ENCODE peak calls at places on chromosome 13, in five cellular contexts. V, N, I, D and Q are unnamed samples.

GRCh38 chr13:80979035-80979641 is 638.2 kb upstream of the SPRY2 start:
- DNase-seq in I (peak; percentile 29), D (peak; percentile 54), V (peak; percentile 57), N (no peak), Q (peak; percentile 37)

GRCh38 chr13:39766464-39767167 is 111.2 kb downstream of the COG6 start:
- DNase-seq in D (no peak), V (no peak), I (no peak), N (no peak), Q (no peak)

GRCh38 chr13:83816081-83816480 is 66.2 kb downstream of the SLITRK1 start:
- DNase-seq in D (no peak), V (no peak), I (no peak), N (no peak), Q (no peak)

GRCh38 chr13:104641309-104641708 is 1575.1 kb upstream of the SLC10A2 start:
- DNase-seq in I (peak; percentile 57), N (no peak), V (no peak), D (peak; percentile 7), Q (no peak)

GRCh38 chr13:94711561-94712286 is 621 bp downstream of the SOX21 start:
- DNase-seq in D (no peak), I (no peak), V (peak; percentile 54), N (no peak), Q (no peak)

GRCh38 chr13:33231339-33231738 is 54.2 kb downstream of the STARD13 start:
- DNase-seq in D (no peak), I (no peak), N (no peak), V (no peak), Q (no peak)

GRCh38 chr13:89052699-89053098 is 1381.5 kb downstream of the SLITRK5 start:
- DNase-seq in N (no peak), V (no peak), I (no peak), D (no peak), Q (no peak)

GRCh38 chr13:30985637-30986205 is 53.3 kb downstream of the TEX26 start:
- DNase-seq in V (no peak), I (no peak), D (peak; percentile 79), N (no peak), Q (no peak)

GRCh38 chr13:45367358-45367757 is 26.4 kb upstream of the TPT1 start:
- DNase-seq in I (peak; percentile 80), D (peak; percentile 94), V (peak; percentile 88), N (no peak), Q (no peak)

GRCh38 chr13:90890435-90890834 is 457.1 kb upstream of the MIR17HG start:
- DNase-seq in D (no peak), V (no peak), N (no peak), I (no peak), Q (no peak)

GRCh38 chr13:58313219-58313618 is 681.7 kb downstream of the PCDH17 start:
- DNase-seq in V (no peak), N (no peak), I (no peak), D (no peak), Q (no peak)

GRCh38 chr13:63741029-63741813 is 2325.6 kb upstream of the PCDH20 start:
- DNase-seq in I (no peak), D (no peak), N (no peak), V (peak; percentile 14), Q (no peak)

GRCh38 chr13:41931337-41931736 is 29.6 kb downstream of the VWA8 start:
- DNase-seq in N (no peak), V (no peak), D (peak; percentile 69), I (no peak), Q (no peak)

GRCh38 chr13:98173431-98173921 is 3.6 kb downstream of the RNF113B start:
- DNase-seq in I (peak; percentile 83), N (no peak), V (no peak), D (peak; percentile 99), Q (no peak)

GRCh38 chr13:100138859-100139491 is 50.1 kb downstream of the PCCA start:
- DNase-seq in D (no peak), V (no peak), N (no peak), I (no peak), Q (no peak)

GRCh38 chr13:32179708-32180107 is 135.5 kb downstream of the ZAR1L start:
- DNase-seq in I (no peak), D (no peak), V (no peak), N (no peak), Q (no peak)

GRCh38 chr13:35832551-35832950 is 298.6 kb downstream of the DCLK1 start:
- DNase-seq in D (peak; percentile 40), N (no peak), I (no peak), V (no peak), Q (no peak)

GRCh38 chr13:26760835-26761582 is 423 bp upstream of the GPR12 start:
- DNase-seq in N (no peak), I (no peak), D (no peak), V (no peak), Q (no peak)

GRCh38 chr13:90402613-90403012 is 944.9 kb upstream of the MIR17HG start:
- DNase-seq in V (no peak), N (no peak), I (no peak), D (no peak), Q (no peak)

GRCh38 chr13:73429691-73430090 is 370.9 kb downstream of the KLF5 start:
- DNase-seq in V (no peak), I (peak; percentile 52), D (peak; percentile 33), N (no peak), Q (no peak)

GRCh38 chr13:52070929-52071523 is 46.5 kb downstream of the UTP14C start:
- DNase-seq in V (no peak), D (peak; percentile 32), I (peak; percentile 30), N (no peak), Q (no peak)

GRCh38 chr13:24074687-24075086 is 85.8 kb upstream of the SPATA13 start:
- DNase-seq in N (no peak), D (no peak), V (no peak), I (no peak), Q (no peak)

GRCh38 chr13:112072531-112073244 is 5.7 kb downstream of the SOX1 start:
- DNase-seq in V (peak; percentile 90), N (peak; percentile 88), I (no peak), D (no peak), Q (peak; percentile 83)

GRCh38 chr13:73133536-73133935 is 74.7 kb downstream of the KLF5 start:
- DNase-seq in D (no peak), V (no peak), I (peak; percentile 65), N (no peak), Q (no peak)

GRCh38 chr13:34108396-34108795 is 290.4 kb downstream of the RFC3 start:
- DNase-seq in N (no peak), D (no peak), I (no peak), V (no peak), Q (no peak)

GRCh38 chr13:77521194-77521593 is 14.3 kb upstream of the SCEL start:
- DNase-seq in D (no peak), N (no peak), V (no peak), I (no peak), Q (no peak)

GRCh38 chr13:80084086-80084676 is 256.7 kb downstream of the SPRY2 start:
- DNase-seq in I (no peak), N (no peak), V (no peak), D (peak; percentile 93), Q (no peak)

GRCh38 chr13:22455036-22455435 is 725.7 kb upstream of the SGCG start:
- DNase-seq in I (no peak), N (no peak), D (no peak), V (no peak), Q (no peak)

GRCh38 chr13:44576396-44577235 is 486 bp upstream of the TSC22D1 start:
- DNase-seq in D (no peak), V (no peak), N (no peak), I (no peak), Q (peak; percentile 38)

GRCh38 chr13:100506154-100506553 is 82.4 kb downstream of the GGACT start:
- DNase-seq in V (no peak), I (no peak), D (no peak), N (no peak), Q (no peak)

GRCh38 chr13:101307181-101307701 is 109.1 kb downstream of the NALCN start:
- DNase-seq in I (peak; percentile 24), N (no peak), D (peak; percentile 90), V (no peak), Q (no peak)

GRCh38 chr13:49443327-49443688 is 556 bp downstream of the CAB39L start:
- DNase-seq in N (no peak), I (no peak), V (no peak), D (peak; percentile 35), Q (peak; percentile 40)

GRCh38 chr13:41854758-41855157 is 106.2 kb downstream of the VWA8 start:
- DNase-seq in V (no peak), N (no peak), D (peak; percentile 54), I (no peak), Q (no peak)

GRCh38 chr13:98265669-98266551 is 88.8 kb upstream of the RNF113B start:
- DNase-seq in I (no peak), V (no peak), N (no peak), D (peak; percentile 64), Q (no peak)

GRCh38 chr13:113859311-113860050 is 4.4 kb downstream of the GAS6 start:
- DNase-seq in D (no peak), N (no peak), V (peak; percentile 19), I (no peak), Q (no peak)

GRCh38 chr13:113862191-113862765 is 1.6 kb downstream of the GAS6 start:
- DNase-seq in V (peak; percentile 29), I (peak; percentile 25), N (peak; percentile 50), D (peak; percentile 36), Q (no peak)

GRCh38 chr13:113860051-113860471 is 3.8 kb downstream of the GAS6 start:
- DNase-seq in I (no peak), V (peak; percentile 57), N (peak; percentile 53), D (no peak), Q (no peak)

GRCh38 chr13:113861433-113862030 is 2.3 kb downstream of the GAS6 start:
- DNase-seq in V (peak; percentile 32), I (no peak), N (peak; percentile 51), D (no peak), Q (no peak)

GRCh38 chr13:113860579-113861432 is 3.1 kb downstream of the GAS6 start:
- DNase-seq in I (no peak), N (peak; percentile 78), V (peak; percentile 80), D (no peak), Q (no peak)
- H3K4me1 ChIP-seq in I (peaks cover 21% of the 10 kb centered on the region), N (peaks cover 29% of the 10 kb centered on the region), V (peaks cover 14% of the 10 kb centered on the region), D (peaks cover 37% of the 10 kb centered on the region), Q (peaks cover 50% of the 10 kb centered on the region)

GRCh38 chr13:93625536-93625935 is 398.9 kb downstream of the GPC6 start:
- DNase-seq in D (peak; percentile 10), V (no peak), N (no peak), I (no peak), Q (no peak)
- H4K8ac ChIP-seq in D (no peak overlapping the region), V (no peak overlapping the region), N (no peak overlapping the region), I (no peak overlapping the region), Q (no peak overlapping the region)

GRCh38 chr13:46647514-46648065 is 94.6 kb downstream of the LRCH1 start:
- DNase-seq in N (no peak), V (no peak), D (no peak), I (no peak), Q (no peak)
- H3K4me1 ChIP-seq in N (no peaks in the 10 kb centered on the region), V (peaks cover 4% of the 10 kb centered on the region), D (peaks cover 9% of the 10 kb centered on the region), I (peaks cover 6% of the 10 kb centered on the region), Q (peaks cover 7% of the 10 kb centered on the region)

GRCh38 chr13:110226051-110226562 is 80.8 kb downstream of the COL4A1 start:
- DNase-seq in I (peak; percentile 63), V (no peak), N (no peak), D (peak; percentile 64), Q (no peak)

GRCh38 chr13:110228936-110229904 is 77.7 kb downstream of the COL4A1 start:
- DNase-seq in I (peak; percentile 45), D (no peak), N (no peak), V (no peak), Q (no peak)

GRCh38 chr13:110229905-110230563 is 76.9 kb downstream of the COL4A1 start:
- DNase-seq in V (no peak), I (no peak), N (no peak), D (no peak), Q (no peak)

GRCh38 chr13:110227416-110227815 is 79.5 kb downstream of the COL4A1 start:
- DNase-seq in N (no peak), D (no peak), I (no peak), V (no peak), Q (no peak)

GRCh38 chr13:110227864-110228643 is 78.9 kb downstream of the COL4A1 start:
- DNase-seq in N (no peak), I (no peak), D (no peak), V (no peak), Q (no peak)
- H4K8ac ChIP-seq in N (no peak overlapping the region), I (no peak overlapping the region), D (no peak overlapping the region), V (no peak overlapping the region), Q (no peak overlapping the region)